ENCODE peak calls at places on chromosomes 7 and 10, in eight cellular contexts. One of them, this sample, is unnamed.

GRCh38 chr10:114859227-114859626 is 37.6 kb downstream of the FHIP2A start:
- DNase-seq in tibial artery: no peak
- DNase-seq in fibroblast of lung: no peak
- DNase-seq in coronary artery: no peak
- DNase-seq in neuronal stem cell: no peak
- DNase-seq in aorta: no peak
- DNase-seq in transverse colon: peak
- DNase-seq in pancreas: no peak
- DNase-seq in this sample: no peak

GRCh38 chr7:103821105-103821504 is 168.4 kb downstream of the RELN start:
- DNase-seq in neuronal stem cell: no peak
- DNase-seq in fibroblast of lung: no peak
- DNase-seq in coronary artery: no peak
- DNase-seq in aorta: no peak
- DNase-seq in tibial artery: no peak
- DNase-seq in transverse colon: no peak
- DNase-seq in pancreas: no peak
- DNase-seq in this sample: no peak

GRCh38 chr10:16828114-16828568 is 10.9 kb upstream of the RSU1 start:
- DNase-seq in coronary artery: peak
- DNase-seq in aorta: peak
- DNase-seq in fibroblast of lung: peak
- DNase-seq in tibial artery: peak
- DNase-seq in neuronal stem cell: peak
- DNase-seq in pancreas: no peak
- DNase-seq in transverse colon: peak
- DNase-seq in this sample: no peak

GRCh38 chr7:121016976-121017375 is 28.5 kb downstream of the CPED1 start:
- DNase-seq in fibroblast of lung: peak
- DNase-seq in coronary artery: no peak
- DNase-seq in neuronal stem cell: no peak
- DNase-seq in tibial artery: no peak
- DNase-seq in transverse colon: no peak
- DNase-seq in pancreas: no peak
- DNase-seq in aorta: no peak
- DNase-seq in this sample: no peak

GRCh38 chr10:84424731-84425165 is 96.4 kb downstream of the CCSER2 start:
- DNase-seq in pancreas: peak
- DNase-seq in tibial artery: peak
- DNase-seq in fibroblast of lung: peak
- DNase-seq in coronary artery: peak
- DNase-seq in aorta: peak
- DNase-seq in transverse colon: peak
- DNase-seq in neuronal stem cell: no peak
- DNase-seq in this sample: peak

GRCh38 chr10:104104926-104105325 is 17.0 kb upstream of the SFR1 start:
- DNase-seq in neuronal stem cell: no peak
- DNase-seq in coronary artery: no peak
- DNase-seq in fibroblast of lung: no peak
- DNase-seq in aorta: no peak
- DNase-seq in transverse colon: no peak
- DNase-seq in tibial artery: no peak
- DNase-seq in pancreas: no peak
- DNase-seq in this sample: peak

GRCh38 chr7:150994141-150994837 is 3.5 kb downstream of the NOS3 start:
- DNase-seq in fibroblast of lung: no peak
- DNase-seq in neuronal stem cell: no peak
- DNase-seq in tibial artery: no peak
- DNase-seq in aorta: no peak
- DNase-seq in transverse colon: no peak
- DNase-seq in coronary artery: no peak
- DNase-seq in pancreas: no peak
- DNase-seq in this sample: no peak

GRCh38 chr7:78019457-78020130 is 221.0 kb downstream of the PHTF2 start:
- DNase-seq in fibroblast of lung: peak
- DNase-seq in pancreas: peak
- DNase-seq in aorta: peak
- DNase-seq in tibial artery: peak
- DNase-seq in transverse colon: peak
- DNase-seq in coronary artery: peak
- DNase-seq in neuronal stem cell: peak
- DNase-seq in this sample: no peak

GRCh38 chr7:19020711-19021110 is 96.7 kb downstream of the TWIST1 start:
- DNase-seq in neuronal stem cell: no peak
- DNase-seq in fibroblast of lung: no peak
- DNase-seq in aorta: no peak
- DNase-seq in coronary artery: no peak
- DNase-seq in tibial artery: no peak
- DNase-seq in transverse colon: no peak
- DNase-seq in pancreas: no peak
- DNase-seq in this sample: peak

GRCh38 chr10:62278461-62278910 is 9.8 kb upstream of the RTKN2 start:
- DNase-seq in tibial artery: no peak
- DNase-seq in neuronal stem cell: no peak
- DNase-seq in pancreas: no peak
- DNase-seq in fibroblast of lung: no peak
- DNase-seq in aorta: no peak
- DNase-seq in coronary artery: no peak
- DNase-seq in transverse colon: no peak
- DNase-seq in this sample: no peak
- H3K27ac ChIP-seq in tibial artery: no peak
- H3K27ac ChIP-seq in neuronal stem cell: no peak
- H3K27ac ChIP-seq in pancreas: no peak
- H3K27ac ChIP-seq in fibroblast of lung: no peak
- H3K27ac ChIP-seq in aorta: no peak
- H3K27ac ChIP-seq in coronary artery: no peak
- H3K27ac ChIP-seq in transverse colon: no peak
- H3K27ac ChIP-seq in this sample: no peak

GRCh38 chr7:66050990-66051424 is 24.6 kb upstream of the ASL start:
- DNase-seq in aorta: no peak
- DNase-seq in coronary artery: no peak
- DNase-seq in fibroblast of lung: peak
- DNase-seq in neuronal stem cell: no peak
- DNase-seq in tibial artery: no peak
- DNase-seq in transverse colon: no peak
- DNase-seq in pancreas: no peak
- DNase-seq in this sample: peak
- H3K27ac ChIP-seq in aorta: no peak
- H3K27ac ChIP-seq in coronary artery: peak
- H3K27ac ChIP-seq in fibroblast of lung: peak
- H3K27ac ChIP-seq in neuronal stem cell: no peak
- H3K27ac ChIP-seq in tibial artery: no peak
- H3K27ac ChIP-seq in transverse colon: no peak
- H3K27ac ChIP-seq in pancreas: no peak
- H3K27ac ChIP-seq in this sample: peak

DNA sequence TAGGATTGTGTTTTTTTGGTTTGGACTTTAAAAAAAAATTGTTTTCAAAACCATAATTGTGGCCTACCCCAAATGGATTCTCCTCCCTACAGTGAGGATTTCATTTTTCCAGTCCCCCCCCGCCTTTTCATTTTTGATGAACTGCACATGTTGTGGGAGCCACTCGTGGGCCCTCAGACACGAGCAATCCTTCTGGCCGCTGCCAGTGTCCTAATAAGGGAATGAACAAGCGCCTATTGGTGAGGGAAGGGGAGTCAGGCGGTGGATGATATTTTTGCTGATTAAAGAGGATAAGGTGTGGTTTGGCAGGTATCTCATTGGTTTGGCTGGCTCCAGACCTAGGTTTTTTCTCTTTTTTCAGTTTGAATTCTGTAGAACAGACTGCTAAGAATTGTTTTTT is 78.7 kb upstream of the AGBL3 start:
- DNase-seq in coronary artery: no peak
- DNase-seq in neuronal stem cell: no peak
- DNase-seq in pancreas: no peak
- DNase-seq in aorta: no peak
- DNase-seq in fibroblast of lung: no peak
- DNase-seq in tibial artery: no peak
- DNase-seq in transverse colon: no peak
- DNase-seq in this sample: no peak
- H3K27ac ChIP-seq in coronary artery: peak
- H3K27ac ChIP-seq in neuronal stem cell: no peak
- H3K27ac ChIP-seq in pancreas: no peak
- H3K27ac ChIP-seq in aorta: peak
- H3K27ac ChIP-seq in fibroblast of lung: peak
- H3K27ac ChIP-seq in tibial artery: peak
- H3K27ac ChIP-seq in transverse colon: peak
- H3K27ac ChIP-seq in this sample: peak

DNA sequence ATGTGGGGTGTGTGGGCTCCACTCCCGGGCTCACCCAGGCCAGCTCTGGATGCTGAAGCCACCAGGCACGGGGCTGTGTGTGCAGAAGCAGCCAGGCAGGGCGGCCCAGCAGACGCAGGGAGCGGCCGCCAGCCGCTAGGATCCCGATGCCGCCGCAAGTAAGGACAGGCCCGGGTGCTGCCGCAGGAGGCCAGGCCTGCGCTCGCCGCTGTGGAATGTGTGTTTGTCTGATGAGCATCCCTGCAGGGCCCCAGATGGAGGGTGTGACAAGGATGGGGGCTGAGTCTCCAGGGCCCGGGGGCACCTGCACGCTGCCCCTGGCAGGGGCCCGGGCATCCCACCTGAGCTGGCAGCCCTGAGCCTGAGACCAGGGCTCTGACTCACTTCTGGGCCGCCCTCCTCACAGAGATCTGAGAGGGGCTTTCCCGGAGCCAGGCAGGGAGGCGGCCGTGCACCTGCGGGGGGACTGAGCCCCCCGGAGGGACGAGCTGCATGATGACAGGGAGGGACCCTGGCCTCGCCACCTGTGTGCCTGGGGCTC is 101.5 kb downstream of the FOXL3 start:
- DNase-seq in pancreas: peak
- DNase-seq in aorta: peak
- DNase-seq in fibroblast of lung: no peak
- DNase-seq in transverse colon: no peak
- DNase-seq in coronary artery: no peak
- DNase-seq in tibial artery: peak
- DNase-seq in neuronal stem cell: no peak
- DNase-seq in this sample: peak
- H3K27ac ChIP-seq in pancreas: no peak
- H3K27ac ChIP-seq in aorta: no peak
- H3K27ac ChIP-seq in fibroblast of lung: no peak
- H3K27ac ChIP-seq in transverse colon: no peak
- H3K27ac ChIP-seq in coronary artery: no peak
- H3K27ac ChIP-seq in tibial artery: no peak
- H3K27ac ChIP-seq in neuronal stem cell: no peak
- H3K27ac ChIP-seq in this sample: no peak

GRCh38 chr10:117547301-117548153 is 5.0 kb downstream of the EMX2 start:
- DNase-seq in tibial artery: no peak
- DNase-seq in neuronal stem cell: no peak
- DNase-seq in coronary artery: no peak
- DNase-seq in fibroblast of lung: no peak
- DNase-seq in transverse colon: no peak
- DNase-seq in aorta: peak
- DNase-seq in pancreas: no peak
- DNase-seq in this sample: no peak

GRCh38 chr10:117550042-117550441 is 7.5 kb downstream of the EMX2 start:
- DNase-seq in coronary artery: no peak
- DNase-seq in fibroblast of lung: no peak
- DNase-seq in tibial artery: no peak
- DNase-seq in transverse colon: no peak
- DNase-seq in neuronal stem cell: no peak
- DNase-seq in aorta: no peak
- DNase-seq in pancreas: no peak
- DNase-seq in this sample: no peak

GRCh38 chr10:117546630-117547300 is 4.2 kb downstream of the EMX2 start:
- DNase-seq in aorta: peak
- DNase-seq in pancreas: peak
- DNase-seq in transverse colon: no peak
- DNase-seq in coronary artery: no peak
- DNase-seq in tibial artery: no peak
- DNase-seq in neuronal stem cell: no peak
- DNase-seq in fibroblast of lung: no peak
- DNase-seq in this sample: no peak

GRCh38 chr10:117549100-117549499 is 6.6 kb downstream of the EMX2 start:
- DNase-seq in aorta: peak
- DNase-seq in coronary artery: no peak
- DNase-seq in transverse colon: no peak
- DNase-seq in tibial artery: no peak
- DNase-seq in pancreas: no peak
- DNase-seq in fibroblast of lung: no peak
- DNase-seq in neuronal stem cell: no peak
- DNase-seq in this sample: no peak

GRCh38 chr10:117548191-117548668 is 5.7 kb downstream of the EMX2 start:
- DNase-seq in coronary artery: no peak
- DNase-seq in pancreas: no peak
- DNase-seq in transverse colon: no peak
- DNase-seq in fibroblast of lung: no peak
- DNase-seq in tibial artery: no peak
- DNase-seq in aorta: peak
- DNase-seq in neuronal stem cell: no peak
- DNase-seq in this sample: no peak
- H3K27ac ChIP-seq in coronary artery: no peak
- H3K27ac ChIP-seq in pancreas: no peak
- H3K27ac ChIP-seq in transverse colon: no peak
- H3K27ac ChIP-seq in fibroblast of lung: no peak
- H3K27ac ChIP-seq in tibial artery: peak
- H3K27ac ChIP-seq in aorta: no peak
- H3K27ac ChIP-seq in neuronal stem cell: no peak
- H3K27ac ChIP-seq in this sample: no peak

DNA sequence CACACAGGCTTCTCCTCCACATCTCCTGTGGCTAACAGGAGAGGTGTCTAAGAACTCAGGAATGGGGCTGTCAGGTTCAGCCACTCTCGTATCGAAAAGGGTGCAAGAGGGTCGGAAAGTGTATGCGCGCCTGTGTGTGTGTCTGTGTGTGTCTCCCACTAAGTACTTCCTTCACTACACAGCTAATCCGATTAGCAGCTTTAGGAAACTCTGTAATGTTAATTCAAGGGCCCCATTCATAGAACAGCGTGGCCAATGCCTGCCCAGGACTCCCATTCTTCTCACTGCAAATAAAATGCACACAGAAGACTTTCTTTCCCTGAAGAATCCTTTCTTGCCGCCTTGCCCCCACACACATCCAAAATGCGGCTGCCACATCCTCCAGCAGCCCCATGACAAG is 39.9 kb downstream of the TLL2 start:
- DNase-seq in pancreas: no peak
- DNase-seq in transverse colon: no peak
- DNase-seq in coronary artery: no peak
- DNase-seq in aorta: no peak
- DNase-seq in tibial artery: no peak
- DNase-seq in fibroblast of lung: no peak
- DNase-seq in neuronal stem cell: peak
- DNase-seq in this sample: no peak
- H3K27ac ChIP-seq in pancreas: no peak
- H3K27ac ChIP-seq in transverse colon: no peak
- H3K27ac ChIP-seq in coronary artery: no peak
- H3K27ac ChIP-seq in aorta: no peak
- H3K27ac ChIP-seq in tibial artery: no peak
- H3K27ac ChIP-seq in fibroblast of lung: no peak
- H3K27ac ChIP-seq in neuronal stem cell: no peak
- H3K27ac ChIP-seq in this sample: no peak

This sample was measured in epithelial cell of prostate.